ENCODE peak calls at places on chromosomes 1 and 21, in four cellular contexts. R is DMS53, H is testis, I is GM13977. Q is an unnamed sample.
A peak's percentile ranks its signal among the peaks of the same experiment; 100 is the strongest.

GRCh38 chr1:6497215-6497866 is 5.9 kb upstream of the PLEKHG5 start:
- DNase-seq in R (peak; percentile 88), H (peak; percentile 58), I (peak; percentile 87), Q (peak; percentile 47)

GRCh38 chr1:86703696-86704455 is 500 bp upstream of the SH3GLB1 start:
- DNase-seq in R (peak; percentile 92), H (peak; percentile 64), I (peak; percentile 28), Q (peak; percentile 41)

GRCh38 chr1:154871374-154871773 is 1.3 kb upstream of the KCNN3 start:
- DNase-seq in R (peak; percentile 56), H (no peak), I (no peak), Q (no peak)

GRCh38 chr1:8962812-8963669 is 17.4 kb downstream of the CA6 start:
- DNase-seq in R (peak; percentile 95), H (peak; percentile 50), I (peak; percentile 77), Q (peak; percentile 74)

GRCh38 chr1:42933610-42934009 is 25.1 kb downstream of the SLC2A1 start:
- DNase-seq in R (no peak), H (no peak), I (no peak), Q (no peak)

GRCh38 chr1:61088163-61088840 is 5.9 kb downstream of the NFIA start:
- DNase-seq in R (peak; percentile 66), H (no peak), I (no peak), Q (no peak)

GRCh38 chr1:36883315-36883949 is 150.9 kb downstream of the GRIK3 start:
- DNase-seq in R (no peak), H (no peak), I (no peak), Q (no peak)

GRCh38 chr21:20507783-20508182 is 490.4 kb upstream of the NCAM2 start:
- DNase-seq in R (no peak), H (no peak), I (no peak), Q (no peak)

GRCh38 chr1:109897244-109897955 is 13.2 kb upstream of the CSF1 start:
- DNase-seq in R (no peak), H (no peak), I (no peak), Q (no peak)

GRCh38 chr1:201640624-201641023 is 101.7 kb downstream of the NAV1 start:
- DNase-seq in R (no peak), H (no peak), I (no peak), Q (no peak)

GRCh38 chr21:15015622-15016471 is 49.0 kb downstream of the NRIP1 start:
- DNase-seq in R (no peak), H (no peak), I (no peak), Q (no peak)

GRCh38 chr21:41316641-41317392 is at the start of gene FAM3B:
- DNase-seq in R (peak; percentile 85), H (no peak), I (no peak), Q (peak; percentile 21)

GRCh38 chr1:162004441-162004950 is 19.2 kb downstream of the OLFML2B start:
- DNase-seq in R (no peak), H (no peak), I (no peak), Q (no peak)

GRCh38 chr1:20376880-20377494 is 86.3 kb downstream of the VWA5B1 start:
- DNase-seq in R (peak; percentile 67), H (peak; percentile 63), I (peak; percentile 77), Q (peak; percentile 70)

GRCh38 chr21:17651526-17651925 is 38.8 kb upstream of the BTG3 start:
- DNase-seq in R (no peak), H (no peak), I (no peak), Q (no peak)

GRCh38 chr1:102875756-102876155 is 232.6 kb downstream of the COL11A1 start:
- DNase-seq in R (peak; percentile 40), H (no peak), I (no peak), Q (no peak)

GRCh38 chr21:31248598-31248997 is 95.5 kb downstream of the TIAM1 start:
- DNase-seq in R (no peak), H (no peak), I (no peak), Q (no peak)

GRCh38 chr1:1895050-1895398 is 4.1 kb upstream of the GNB1 start:
- DNase-seq in R (no peak), H (no peak), I (no peak), Q (no peak)

GRCh38 chr21:32209580-32209979 is 69.3 kb downstream of the MIS18A start:
- DNase-seq in R (no peak), H (no peak), I (no peak), Q (no peak)

GRCh38 chr1:205226868-205227583 is 720 bp upstream of the TMCC2 start:
- DNase-seq in R (peak; percentile 39), H (no peak), I (no peak), Q (no peak)

GRCh38 chr1:8969937-8970336 is 24.3 kb downstream of the CA6 start:
- DNase-seq in R (no peak), H (no peak), I (no peak), Q (no peak)

GRCh38 chr1:7393141-7393540 is 378.0 kb upstream of the VAMP3 start:
- DNase-seq in R (no peak), H (no peak), I (no peak), Q (no peak)

Q was measured in germinal center.